ENCODE peak calls at places on chromosomes 3 and 15, in seven cellular contexts. U is neural progenitor cell; Q is GM23248; D is OCI-LY7; R is CD8-positive, alpha-beta memory T cell; B is lung; E is cardiac muscle cell. P is an unnamed sample.
A peak's percentile ranks its signal among the peaks of the same experiment; 100 is the strongest.

GRCh38 chr3:177459397-177459796 is 262.1 kb upstream of the TBL1XR1 start:
- DNase-seq in U (no peak), Q (peak; percentile 68), D (no peak), R (no peak), B (no peak), E (peak; percentile 91), P (no peak)

GRCh38 chr3:162774613-162775100 is 1278.0 kb downstream of the OTOL1 start:
- DNase-seq in U (no peak), Q (no peak), D (no peak), R (no peak), B (no peak), E (no peak), P (no peak)

GRCh38 chr3:151813777-151814176 is at the start of gene AADAC:
- DNase-seq in U (no peak), Q (peak; percentile 12), D (no peak), R (no peak), B (no peak), E (peak; percentile 44), P (no peak)

GRCh38 chr3:32454111-32454510 is 48.5 kb downstream of the CMTM6 start:
- DNase-seq in U (no peak), Q (no peak), D (no peak), R (no peak), B (no peak), E (no peak), P (peak; percentile 77)

GRCh38 chr15:88653200-88654064 is 14.6 kb downstream of the ISG20 start:
- DNase-seq in U (no peak), Q (no peak), D (no peak), R (no peak), B (peak; percentile 17), E (no peak), P (no peak)

GRCh38 chr3:196327405-196327804 is 9.4 kb upstream of the DYNLT2B start:
- DNase-seq in U (no peak), Q (peak; percentile 19), D (no peak), R (no peak), B (no peak), E (no peak), P (no peak)

GRCh38 chr3:127135241-127136023 is 57.5 kb upstream of the PRR23E start:
- DNase-seq in U (peak; percentile 66), Q (peak; percentile 73), D (no peak), R (no peak), B (no peak), E (peak; percentile 32), P (no peak)

GRCh38 chr15:39515765-39516164 is 65.1 kb upstream of the THBS1 start:
- DNase-seq in U (no peak), Q (no peak), D (no peak), R (no peak), B (no peak), E (no peak), P (no peak)

GRCh38 chr15:71683401-71684274 is 126.7 kb upstream of the NR2E3 start:
- DNase-seq in U (no peak), Q (peak; percentile 45), D (no peak), R (no peak), B (no peak), E (no peak), P (no peak)

GRCh38 chr3:152031321-152031720 is 157.9 kb downstream of the SUCNR1 start:
- DNase-seq in U (no peak), Q (no peak), D (no peak), R (no peak), B (no peak), E (no peak), P (no peak)

GRCh38 chr3:185272051-185272450 is 18.2 kb upstream of the EHHADH start:
- DNase-seq in U (no peak), Q (peak; percentile 42), D (no peak), R (no peak), B (no peak), E (peak; percentile 50), P (no peak)

GRCh38 chr15:29792426-29793159 is 29.7 kb downstream of the TJP1 start:
- DNase-seq in U (no peak), Q (no peak), D (no peak), R (no peak), B (no peak), E (peak; percentile 14), P (no peak)

GRCh38 chr3:139559541-139559940 is 20.0 kb upstream of the RBP1 start:
- DNase-seq in U (peak; percentile 52), Q (peak; percentile 65), D (no peak), R (no peak), B (no peak), E (no peak), P (no peak)

GRCh38 chr3:58084166-58084565 is 75.9 kb downstream of the FLNB start:
- DNase-seq in U (no peak), Q (no peak), D (no peak), R (no peak), B (no peak), E (no peak), P (no peak)

GRCh38 chr15:70147778-70148177 is 50.1 kb upstream of the TLE3 start:
- DNase-seq in U (peak; percentile 33), Q (no peak), D (no peak), R (no peak), B (no peak), E (no peak), P (no peak)

GRCh38 chr15:90221251-90221900 is 12.4 kb downstream of the CIB1 start:
- DNase-seq in U (peak; percentile 76), Q (peak; percentile 91), D (peak; percentile 52), R (no peak), B (peak; percentile 74), E (peak; percentile 94), P (no peak)

GRCh38 chr3:73683706-73684105 is 59.0 kb upstream of the PDZRN3 start:
- DNase-seq in U (peak; percentile 28), Q (no peak), D (no peak), R (no peak), B (no peak), E (no peak), P (no peak)

GRCh38 chr15:30859091-30859874 is 44.4 kb upstream of the FAN1 start:
- DNase-seq in U (peak; percentile 49), Q (peak; percentile 61), D (peak; percentile 51), R (no peak), B (no peak), E (peak; percentile 55), P (no peak)

GRCh38 chr3:48194446-48195071 is 6.3 kb upstream of the CDC25A start:
- DNase-seq in U (peak; percentile 80), Q (peak; percentile 76), D (peak; percentile 70), R (no peak), B (peak; percentile 61), E (peak; percentile 74), P (no peak)

GRCh38 chr15:76339302-76340197 is 3.0 kb downstream of the ISL2 start:
- DNase-seq in U (peak; percentile 62), Q (peak; percentile 57), D (peak; percentile 9), R (peak; percentile 19), B (no peak), E (peak; percentile 48), P (peak; percentile 78)
- H3K4me1 ChIP-seq in U (peaks cover 27% of the 10 kb centered on the region), Q (no peaks in the 10 kb centered on the region), D (peaks cover 34% of the 10 kb centered on the region), R (peaks cover 58% of the 10 kb centered on the region), B (peaks cover 48% of the 10 kb centered on the region), E (peaks cover 23% of the 10 kb centered on the region), P (peaks cover 57% of the 10 kb centered on the region)

DNA sequence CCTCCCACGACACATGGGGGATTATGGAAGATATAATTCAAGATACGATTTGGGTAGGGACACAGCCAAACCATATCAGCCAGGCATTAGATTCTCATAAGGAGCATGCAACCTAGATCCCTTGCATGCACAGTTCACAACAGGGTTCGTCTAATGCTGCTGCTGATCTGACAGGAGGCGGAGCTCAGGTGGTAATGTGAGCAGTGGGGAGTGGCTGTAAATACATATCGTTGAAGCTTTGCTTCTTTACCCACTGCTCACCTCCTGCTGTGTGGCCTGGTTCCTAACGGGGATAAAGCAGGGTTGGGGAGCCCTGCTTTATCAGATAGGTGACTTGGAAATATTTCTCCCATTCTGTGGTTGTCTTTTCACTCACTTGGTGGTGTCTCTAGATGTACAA is 14.8 kb downstream of the DOCK3 start:
- DNase-seq in U (no peak), Q (no peak), D (no peak), R (no peak), B (no peak), E (no peak), P (no peak)
- H3K4me1 ChIP-seq in U (peaks cover 3% of the 10 kb centered on the region), Q (no peaks in the 10 kb centered on the region), D (no peaks in the 10 kb centered on the region), R (no peaks in the 10 kb centered on the region), B (no peaks in the 10 kb centered on the region), E (no peaks in the 10 kb centered on the region), P (no peaks in the 10 kb centered on the region)

DNA sequence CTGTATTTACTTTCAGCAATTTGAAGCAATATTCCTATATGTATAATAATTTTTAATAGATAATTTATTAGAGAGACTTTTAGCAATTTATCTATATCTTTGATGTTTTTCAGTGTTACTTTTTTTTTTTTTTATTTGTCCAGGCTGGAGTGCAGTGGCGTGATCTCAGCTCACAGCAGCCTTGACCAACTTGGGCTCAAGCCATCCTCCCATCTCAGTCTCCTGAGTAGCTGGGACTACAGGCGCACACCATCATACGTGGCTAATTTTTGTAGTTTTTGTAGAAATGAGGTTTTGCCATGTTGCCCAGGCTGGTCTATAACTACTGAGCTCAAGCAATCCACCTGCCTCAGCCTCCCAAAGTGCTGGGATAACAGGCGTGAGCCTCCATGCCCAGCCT is 25.3 kb upstream of the SLTM start:
- DNase-seq in U (no peak), Q (no peak), D (no peak), R (no peak), B (no peak), E (no peak), P (no peak)
- H3K4me1 ChIP-seq in U (no peaks in the 10 kb centered on the region), Q (peaks cover 15% of the 10 kb centered on the region), D (peaks cover 8% of the 10 kb centered on the region), R (no peaks in the 10 kb centered on the region), B (no peaks in the 10 kb centered on the region), E (no peaks in the 10 kb centered on the region), P (no peaks in the 10 kb centered on the region)

GRCh38 chr3:52843116-52843865 is 8.5 kb upstream of the MUSTN1 start:
- DNase-seq in U (peak; percentile 10), Q (no peak), D (no peak), R (no peak), B (no peak), E (no peak), P (no peak)

GRCh38 chr3:52841211-52841980 is 6.6 kb upstream of the MUSTN1 start:
- DNase-seq in U (no peak), Q (no peak), D (no peak), R (no peak), B (no peak), E (no peak), P (no peak)

GRCh38 chr3:52842424-52842823 is 7.6 kb upstream of the MUSTN1 start:
- DNase-seq in U (no peak), Q (no peak), D (no peak), R (no peak), B (no peak), E (no peak), P (no peak)

GRCh38 chr3:52843881-52844280 is 9.1 kb upstream of the MUSTN1 start:
- DNase-seq in U (no peak), Q (no peak), D (no peak), R (no peak), B (no peak), E (no peak), P (no peak)

GRCh38 chr3:52841981-52842340 is 7.1 kb upstream of the MUSTN1 start:
- DNase-seq in U (no peak), Q (no peak), D (no peak), R (no peak), B (no peak), E (no peak), P (no peak)
- H3K4me1 ChIP-seq in U (peaks cover 13% of the 10 kb centered on the region), Q (no peaks in the 10 kb centered on the region), D (no peaks in the 10 kb centered on the region), R (peaks cover 24% of the 10 kb centered on the region), B (peaks cover 5% of the 10 kb centered on the region), E (no peaks in the 10 kb centered on the region), P (peaks cover 36% of the 10 kb centered on the region)